ENCODE peak calls at places on chromosomes 16 and 17, in six cellular contexts. B, I, U, A, N and Q are unnamed samples.
A peak's percentile ranks its signal among the peaks of the same experiment; 100 is the strongest.

GRCh38 chr17:43368740-43369506 is 29.9 kb upstream of the ARL4D start:
- DNase-seq in B (peak; percentile 69), I (peak; percentile 95), U (peak; percentile 35), A (no peak), N (peak; percentile 60), Q (peak; percentile 91)

GRCh38 chr16:79707867-79708266 is 107.3 kb upstream of the MAF start:
- DNase-seq in B (no peak), I (no peak), U (no peak), A (no peak), N (peak; percentile 69), Q (peak; percentile 72)

GRCh38 chr17:55520402-55520801 is 9.2 kb upstream of the SMIM36 start:
- DNase-seq in B (no peak), I (no peak), U (no peak), A (no peak), N (no peak), Q (no peak)

GRCh38 chr17:14784997-14785696 is 480.0 kb downstream of the PMP22 start:
- DNase-seq in B (peak; percentile 13), I (no peak), U (no peak), A (no peak), N (no peak), Q (no peak)

GRCh38 chr17:54626146-54626703 is 274.4 kb upstream of the TOM1L1 start:
- DNase-seq in B (no peak), I (no peak), U (no peak), A (no peak), N (no peak), Q (no peak)

GRCh38 chr16:85673529-85674417 is 15.0 kb downstream of the GINS2 start:
- DNase-seq in B (no peak), I (no peak), U (no peak), A (peak; percentile 57), N (no peak), Q (no peak)

GRCh38 chr17:6080711-6081430 is 10.7 kb downstream of the WSCD1 start:
- DNase-seq in B (no peak), I (no peak), U (no peak), A (no peak), N (no peak), Q (no peak)

GRCh38 chr17:8702996-8703395 is 41.6 kb downstream of the CCDC42 start:
- DNase-seq in B (no peak), I (no peak), U (no peak), A (no peak), N (no peak), Q (no peak)

GRCh38 chr16:53768593-53768992 is 64.6 kb downstream of the FTO start:
- DNase-seq in B (no peak), I (peak; percentile 48), U (peak; percentile 76), A (peak; percentile 93), N (peak; percentile 87), Q (no peak)

GRCh38 chr17:29577778-29578211 is 9.3 kb downstream of the TP53I13 start:
- DNase-seq in B (no peak), I (no peak), U (no peak), A (no peak), N (no peak), Q (peak; percentile 76)

GRCh38 chr17:75404739-75405364 is 626 bp downstream of the GRB2 start:
- DNase-seq in B (peak; percentile 59), I (peak; percentile 58), U (no peak), A (no peak), N (no peak), Q (no peak)

GRCh38 chr17:49360796-49361128 is 1.3 kb downstream of the ZNF652 start:
- DNase-seq in B (no peak), I (no peak), U (no peak), A (no peak), N (no peak), Q (no peak)

GRCh38 chr16:84571010-84571409 is 46.9 kb downstream of the COTL1 start:
- DNase-seq in B (no peak), I (no peak), U (no peak), A (no peak), N (no peak), Q (no peak)

GRCh38 chr16:4316103-4316731 is 350 bp downstream of the GLIS2 start:
- DNase-seq in B (no peak), I (peak; percentile 54), U (no peak), A (no peak), N (no peak), Q (no peak)

GRCh38 chr17:10081571-10082169 is 116.7 kb downstream of the GAS7 start:
- DNase-seq in B (no peak), I (no peak), U (no peak), A (no peak), N (no peak), Q (no peak)

GRCh38 chr17:77508047-77508715 is 367.4 kb downstream of the SEC14L1 start:
- DNase-seq in B (no peak), I (peak; percentile 46), U (no peak), A (no peak), N (no peak), Q (peak; percentile 35)